ENCODE peak calls at places on chromosomes 11 and 22, in nine cellular contexts. C is A549, W is tibial artery, H is endodermal cell, L is body of pancreas, G is fibroblast of lung, B is upper lobe of right lung, P is left ventricle myocardium inferior, Y is heart left ventricle. X is an unnamed sample.

GRCh38 chr22:19122752-19123492 is 710 bp upstream of the DGCR2 start:
- DNase-seq in H (no peak), L (peak), W (peak), G (peak), C (peak), B (no peak), P (no peak), Y (no peak), X (no peak)

GRCh38 chr11:103807806-103808205 is 228.6 kb upstream of the DDI1 start:
- DNase-seq in P (no peak), H (no peak), W (no peak), B (no peak), G (no peak), C (no peak), L (no peak), Y (no peak), X (no peak)

GRCh38 chr11:34632105-34632780 is 11.3 kb downstream of the EHF start:
- DNase-seq in Y (no peak), H (peak), W (no peak), L (peak), B (no peak), P (no peak), G (no peak), C (no peak), X (no peak)

GRCh38 chr11:134647066-134647746 is 235.2 kb upstream of the B3GAT1 start:
- DNase-seq in C (no peak), Y (no peak), W (no peak), G (no peak), B (no peak), P (no peak), H (peak), L (no peak), X (no peak)

GRCh38 chr11:8650401-8650990 is 32.0 kb downstream of the TRIM66 start:
- DNase-seq in W (no peak), C (no peak), Y (no peak), P (no peak), H (no peak), G (peak), B (no peak), L (no peak), X (no peak)

GRCh38 chr11:121385693-121386092 is 66.4 kb upstream of the SORL1 start:
- DNase-seq in G (no peak), H (no peak), C (no peak), L (no peak), W (no peak), P (no peak), Y (no peak), B (no peak), X (no peak)

GRCh38 chr22:23255506-23255905 is 75.2 kb downstream of the BCR start:
- DNase-seq in H (no peak), G (no peak), W (no peak), C (no peak), B (no peak), P (no peak), Y (no peak), L (no peak), X (no peak)

GRCh38 chr11:61022311-61023085 is 51.0 kb downstream of the CD6 start:
- DNase-seq in L (no peak), W (no peak), Y (no peak), B (no peak), H (no peak), G (no peak), P (no peak), C (no peak), X (no peak)

GRCh38 chr22:33038836-33039235 is 19.3 kb downstream of the SYN3 start:
- DNase-seq in P (no peak), Y (no peak), C (no peak), B (no peak), G (no peak), L (no peak), W (no peak), H (no peak), X (no peak)

GRCh38 chr11:63614136-63614664 is at the start of gene PLAAT3:
- DNase-seq in L (peak), G (peak), C (peak), H (peak), Y (peak), W (peak), B (peak), P (peak), X (peak)

GRCh38 chr11:76628408-76628947 is 42.1 kb downstream of the LRRC32 start:
- DNase-seq in Y (no peak), H (peak), B (no peak), G (no peak), C (no peak), L (no peak), W (no peak), P (no peak), X (no peak)

GRCh38 chr11:76631566-76632308 is 38.8 kb downstream of the LRRC32 start:
- DNase-seq in B (no peak), W (no peak), P (no peak), L (no peak), C (no peak), G (no peak), Y (no peak), H (no peak), X (no peak)

GRCh38 chr11:76630600-76630999 is 39.9 kb downstream of the LRRC32 start:
- DNase-seq in L (no peak), H (no peak), W (no peak), Y (no peak), B (no peak), P (no peak), C (no peak), G (peak), X (no peak)

GRCh38 chr11:76629133-76629852 is 41.3 kb downstream of the LRRC32 start:
- DNase-seq in H (no peak), G (peak), Y (no peak), B (no peak), L (no peak), P (peak), C (no peak), W (peak), X (no peak)

GRCh38 chr11:76629853-76630599 is 40.5 kb downstream of the LRRC32 start:
- DNase-seq in W (peak), Y (peak), H (no peak), B (peak), G (peak), C (no peak), P (peak), L (peak), X (peak)
- H3K4me3 ChIP-seq in W (peak), Y (no peak), H (no peak), B (no peak), G (peak), C (no peak), P (peak), L (no peak), X (no peak)

DNA sequence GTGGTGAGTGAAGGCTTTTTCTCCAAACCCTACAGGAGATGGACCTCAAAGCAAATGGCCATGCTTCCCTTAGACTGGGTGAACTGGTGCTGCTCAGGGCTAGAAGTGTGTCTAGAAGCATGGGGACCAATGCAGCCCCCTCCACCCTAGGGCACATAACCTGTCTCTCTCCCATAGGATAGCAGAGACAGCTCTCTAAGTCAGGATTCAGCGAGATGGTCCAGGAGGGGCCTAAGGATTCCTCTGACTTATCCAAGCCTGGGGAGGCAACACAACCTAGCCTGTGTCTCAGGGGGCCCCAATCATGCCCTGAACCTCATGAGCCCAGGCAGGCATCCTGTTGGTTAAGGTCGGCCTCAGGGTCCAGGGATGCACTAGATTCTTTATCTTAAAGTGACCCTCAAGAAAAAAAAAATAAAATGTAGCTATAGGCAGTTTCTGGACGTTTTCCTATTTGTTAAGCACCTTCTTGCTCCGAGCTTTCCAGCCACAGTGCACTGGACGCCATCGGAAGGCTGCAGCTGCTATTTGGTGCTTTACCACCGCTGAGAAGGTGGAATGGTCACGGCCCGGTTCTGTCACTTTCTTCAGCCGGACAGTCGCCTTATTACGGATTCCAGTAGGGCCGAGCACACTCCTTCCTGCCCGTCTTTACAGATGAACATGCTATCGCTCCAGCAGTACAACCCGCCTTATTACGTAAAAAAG is 5.0 kb upstream of the CCND1 start:
- DNase-seq in H (peak), Y (no peak), C (no peak), B (no peak), G (no peak), P (no peak), W (no peak), L (no peak), X (no peak)
- H3K4me3 ChIP-seq in H (peak), Y (peak), C (peak), B (peak), G (peak), P (peak), W (peak), L (no peak), X (peak)

GRCh38 chr11:27396259-27396839 is 33.3 kb upstream of the CCDC34 start:
- DNase-seq in W (no peak), Y (no peak), L (no peak), H (no peak), C (no peak), G (no peak), B (no peak), P (no peak), X (no peak)
- H3K4me3 ChIP-seq in W (no peak), Y (no peak), L (no peak), H (peak), C (peak), G (no peak), B (no peak), P (no peak), X (no peak)

DNA sequence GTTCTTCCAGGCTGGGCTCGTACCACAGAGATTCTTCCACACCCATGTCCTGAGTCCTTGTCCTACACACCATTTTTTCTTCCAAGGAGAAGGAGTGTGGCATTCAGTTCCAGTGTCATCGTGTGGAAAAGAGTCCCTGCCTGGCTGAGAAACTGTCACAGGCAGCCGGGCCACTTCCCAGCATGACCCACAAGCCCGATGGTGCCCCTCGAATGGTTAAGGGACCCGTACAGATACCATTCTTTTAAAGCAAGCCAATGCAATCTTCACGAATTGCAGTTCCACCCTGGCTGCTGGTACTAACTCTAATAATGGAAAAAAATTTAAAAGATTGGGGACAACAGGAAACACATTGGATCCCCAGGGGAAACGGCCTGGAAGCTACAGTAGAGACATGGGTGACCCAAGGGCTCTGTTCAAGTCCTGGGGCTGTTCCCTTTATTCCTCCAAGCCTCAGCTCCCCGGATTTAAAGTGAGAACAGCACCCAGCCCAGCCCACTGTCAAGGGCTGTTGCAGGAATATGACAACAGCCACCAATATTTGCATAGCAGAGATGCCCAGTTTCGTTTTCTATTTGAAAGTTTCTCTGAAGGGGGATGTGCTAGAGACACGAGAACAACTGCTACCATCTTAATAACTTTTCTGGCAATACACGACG is 80.9 kb upstream of the WNT7B start:
- DNase-seq in G (peak), B (peak), H (peak), Y (peak), P (peak), L (peak), C (no peak), W (peak), X (peak)
- H3K4me3 ChIP-seq in G (peak), B (peak), H (no peak), Y (peak), P (peak), L (no peak), C (no peak), W (peak), X (peak)

DNA sequence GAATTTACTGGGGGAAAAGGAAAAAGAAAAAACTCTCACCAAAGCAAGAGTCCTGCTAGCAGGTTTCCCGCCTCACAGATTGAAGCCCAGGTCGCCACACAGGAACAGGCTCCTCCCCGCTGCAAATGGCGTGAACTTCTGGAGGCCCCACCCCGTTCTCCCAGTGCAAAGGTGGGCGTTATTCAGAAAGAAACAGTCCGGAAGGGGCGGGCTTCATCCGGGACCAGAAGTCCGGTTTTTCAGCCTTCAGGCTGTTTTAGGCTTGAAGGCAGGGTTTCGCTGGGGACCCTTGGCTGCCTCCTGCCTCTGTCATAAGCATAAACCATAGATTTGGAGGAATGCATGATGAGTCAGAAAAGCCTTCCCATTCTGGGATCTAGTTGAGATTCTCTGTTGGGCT is 148.3 kb upstream of the POU2AF2 start:
- DNase-seq in L (peak), W (peak), B (peak), H (peak), C (no peak), Y (no peak), P (peak), G (peak), X (no peak)
- H3K4me3 ChIP-seq in L (no peak), W (peak), B (peak), H (no peak), C (no peak), Y (peak), P (peak), G (peak), X (peak)

GRCh38 chr11:105046898-105047579 is 1.9 kb upstream of the CARD16 start:
- DNase-seq in B (no peak), H (no peak), G (peak), W (no peak), L (no peak), P (no peak), C (peak), Y (no peak), X (no peak)
- H3K4me3 ChIP-seq in B (no peak), H (no peak), G (no peak), W (no peak), L (no peak), P (no peak), C (peak), Y (no peak), X (no peak)

GRCh38 chr11:114065094-114065493 is 5.6 kb downstream of the ZBTB16 start:
- DNase-seq in P (no peak), W (no peak), H (no peak), C (no peak), G (no peak), B (no peak), L (no peak), Y (no peak), X (no peak)
- H3K4me3 ChIP-seq in P (peak), W (peak), H (no peak), C (no peak), G (no peak), B (peak), L (no peak), Y (no peak), X (peak)

GRCh38 chr11:43012606-43013005 is 299.2 kb upstream of the API5 start:
- DNase-seq in G (no peak), Y (no peak), H (no peak), P (no peak), L (no peak), B (no peak), C (no peak), W (no peak), X (no peak)
- H3K4me3 ChIP-seq in G (no peak), Y (no peak), H (no peak), P (no peak), L (no peak), B (no peak), C (no peak), W (no peak), X (no peak)

DNA sequence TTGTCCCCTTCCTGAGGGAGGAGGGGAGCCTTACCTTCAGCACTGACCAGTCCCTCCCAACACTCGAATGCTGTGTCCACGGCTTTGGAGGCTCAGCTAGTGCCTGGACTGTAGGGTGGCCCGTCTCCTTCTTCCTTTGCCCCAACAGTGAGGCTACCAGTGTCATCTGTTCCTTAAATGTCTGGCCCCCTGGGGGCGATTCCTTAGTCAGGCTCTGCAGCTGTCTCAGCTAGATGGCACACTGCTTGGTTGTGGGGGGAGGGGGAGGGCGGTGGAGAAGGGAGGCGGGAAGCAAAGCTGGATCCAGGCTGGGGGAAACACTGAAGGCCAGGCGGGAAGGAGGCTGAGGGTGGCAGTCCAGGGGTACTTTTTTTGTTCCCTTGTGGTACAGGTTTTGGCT is at the start of gene IGSF22:
- DNase-seq in H (peak), C (no peak), G (no peak), P (no peak), Y (no peak), L (no peak), B (no peak), W (no peak), X (no peak)
- H3K4me3 ChIP-seq in H (no peak), C (no peak), G (no peak), P (no peak), Y (no peak), L (no peak), B (no peak), W (no peak), X (no peak)

DNA sequence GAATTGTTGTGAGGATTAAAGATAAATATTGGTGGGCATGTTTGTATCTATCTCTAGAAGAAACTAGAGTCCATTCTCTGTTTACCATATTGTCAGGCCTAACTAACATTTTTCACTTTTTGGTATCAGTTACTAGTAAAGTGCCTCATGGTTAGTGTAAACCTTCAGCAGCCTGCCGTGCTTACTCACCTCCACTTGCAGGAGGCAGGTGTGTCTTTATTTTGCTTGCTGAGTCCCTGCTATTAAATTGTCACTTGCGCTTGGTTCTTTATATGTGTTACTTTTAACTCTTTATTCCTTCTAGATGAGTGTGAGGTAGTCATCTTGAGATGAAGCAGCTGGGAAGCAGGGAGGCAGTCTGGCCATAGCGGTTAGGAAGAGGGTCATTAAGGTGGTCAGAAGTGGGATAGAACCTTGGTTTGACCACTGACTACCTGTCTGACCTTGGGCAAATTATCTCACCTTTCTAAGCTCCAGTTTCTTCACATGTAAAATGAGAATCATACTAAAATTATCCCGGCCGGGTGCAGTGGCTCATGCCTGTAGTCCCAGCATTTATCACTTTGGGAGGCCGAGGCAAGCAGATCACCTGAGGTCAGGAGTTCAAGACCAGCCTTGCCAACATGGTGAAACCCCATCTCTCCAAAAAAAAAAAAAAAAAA is 21.2 kb downstream of the PPP6R3 start:
- DNase-seq in C (no peak), Y (no peak), H (no peak), W (no peak), P (no peak), B (no peak), L (no peak), G (no peak), X (no peak)
- H3K4me3 ChIP-seq in C (no peak), Y (no peak), H (no peak), W (no peak), P (peak), B (no peak), L (no peak), G (no peak), X (no peak)